ENCODE peak calls at places on chromosomes 3 and 15, in four cellular contexts. Z is A549, M is HepG2, X is H1. G is an unnamed sample.

GRCh38 chr3:131329774-131330173 is 51.8 kb upstream of the NUDT16 start:
- DNase-seq in Z (no peak), X (no peak), M (no peak), G (no peak)

GRCh38 chr3:195540031-195540430 is 3.1 kb downstream of the PPP1R2 start:
- DNase-seq in M (no peak), Z (no peak), X (no peak), G (no peak)

GRCh38 chr3:82311901-82312300 is 550.5 kb upstream of the GBE1 start:
- DNase-seq in Z (no peak), X (no peak), M (no peak), G (no peak)

GRCh38 chr15:64125978-64126377 is 25.6 kb upstream of the SNX22 start:
- DNase-seq in Z (no peak), X (no peak), M (no peak), G (no peak)

GRCh38 chr15:82647835-82648256 is 683 bp upstream of the CPEB1 start:
- DNase-seq in Z (no peak), X (no peak), M (no peak), G (peak)

GRCh38 chr3:10533731-10534011 is 28.3 kb upstream of the ATP2B2 start:
- DNase-seq in M (no peak), Z (no peak), X (no peak), G (no peak)

GRCh38 chr3:141413387-141414140 is 45.3 kb downstream of the ZBTB38 start:
- DNase-seq in M (no peak), Z (peak), X (no peak), G (no peak)

GRCh38 chr3:170000051-170000450 is 33.4 kb downstream of the SEC62 start:
- DNase-seq in M (no peak), X (no peak), Z (no peak), G (no peak)

GRCh38 chr15:57961919-57962318 is 103.6 kb downstream of the ALDH1A2 start:
- DNase-seq in X (no peak), M (no peak), Z (no peak), G (no peak)

GRCh38 chr3:9226326-9226725 is 23.1 kb downstream of the SRGAP3 start:
- DNase-seq in X (no peak), Z (no peak), M (no peak), G (no peak)

GRCh38 chr3:107899996-107900651 is 190.7 kb downstream of the CD47 start:
- DNase-seq in X (no peak), M (no peak), Z (no peak), G (no peak)

GRCh38 chr3:120057626-120058025 is 36.6 kb downstream of the GSK3B start:
- DNase-seq in X (no peak), M (no peak), Z (no peak), G (no peak)

GRCh38 chr15:76345880-76346665 is 9.5 kb downstream of the ISL2 start:
- DNase-seq in M (peak), Z (no peak), X (peak), G (no peak)

GRCh38 chr15:37221671-37222207 is 121.4 kb upstream of the MEIS2 start:
- DNase-seq in Z (no peak), X (no peak), M (no peak), G (no peak)

GRCh38 chr3:179318876-179319275 is 4.0 kb upstream of the ZNF639 start:
- DNase-seq in X (no peak), Z (no peak), M (no peak), G (no peak)

GRCh38 chr3:142618917-142619401 is 22.8 kb downstream of the PLS1 start:
- DNase-seq in M (peak), Z (peak), X (no peak), G (peak)

GRCh38 chr15:70664494-70664893 is 98.9 kb downstream of the UACA start:
- DNase-seq in X (no peak), M (no peak), Z (no peak), G (no peak)

GRCh38 chr15:49235446-49236207 is 65.6 kb downstream of the GALK2 start:
- DNase-seq in M (peak), X (peak), Z (peak), G (no peak)

GRCh38 chr15:49242820-49243219 is 72.8 kb downstream of the GALK2 start:
- DNase-seq in X (no peak), M (no peak), Z (no peak), G (peak)

GRCh38 chr15:49236869-49237268 is 66.8 kb downstream of the GALK2 start:
- DNase-seq in X (no peak), Z (no peak), M (no peak), G (no peak)

GRCh38 chr15:49238342-49238741 is 68.3 kb downstream of the GALK2 start:
- DNase-seq in M (no peak), X (no peak), Z (no peak), G (no peak)

DNA sequence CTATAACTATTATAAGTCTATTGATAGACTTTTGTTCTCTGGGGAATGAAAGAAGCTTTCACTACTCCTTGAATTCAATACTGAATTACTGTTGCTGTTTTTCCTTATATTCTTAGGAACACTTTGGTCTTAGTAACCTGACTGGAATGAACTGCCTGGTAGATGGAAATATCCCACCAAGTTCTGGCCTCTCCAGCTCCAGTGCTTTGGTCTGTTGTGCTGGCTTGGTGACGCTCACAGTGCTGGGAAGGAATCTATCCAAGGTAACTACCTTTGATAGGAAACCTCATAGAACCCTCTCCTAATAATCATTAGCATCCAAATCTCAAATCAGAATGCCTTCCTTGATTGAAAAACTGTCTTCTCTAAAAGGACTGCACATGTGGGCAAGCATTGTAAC is 69.1 kb downstream of the GALK2 start:
- DNase-seq in X (no peak), M (no peak), Z (no peak), G (no peak)
- TF ChIP-seq MAFK in X (no peak), M (no peak), Z (no peak), G (no peak)

GRCh38 chr3:133964547-133964946 is 65.2 kb downstream of the SLCO2A1 start:
- DNase-seq in X (no peak), M (peak), Z (peak), G (no peak)

GRCh38 chr3:133965033-133965570 is 64.6 kb downstream of the SLCO2A1 start:
- DNase-seq in M (no peak), Z (no peak), X (no peak), G (no peak)

GRCh38 chr3:133965906-133966305 is 63.8 kb downstream of the SLCO2A1 start:
- DNase-seq in Z (no peak), M (no peak), X (no peak), G (no peak)

GRCh38 chr3:133962879-133963278 is 66.8 kb downstream of the SLCO2A1 start:
- DNase-seq in Z (no peak), X (no peak), M (no peak), G (no peak)

DNA sequence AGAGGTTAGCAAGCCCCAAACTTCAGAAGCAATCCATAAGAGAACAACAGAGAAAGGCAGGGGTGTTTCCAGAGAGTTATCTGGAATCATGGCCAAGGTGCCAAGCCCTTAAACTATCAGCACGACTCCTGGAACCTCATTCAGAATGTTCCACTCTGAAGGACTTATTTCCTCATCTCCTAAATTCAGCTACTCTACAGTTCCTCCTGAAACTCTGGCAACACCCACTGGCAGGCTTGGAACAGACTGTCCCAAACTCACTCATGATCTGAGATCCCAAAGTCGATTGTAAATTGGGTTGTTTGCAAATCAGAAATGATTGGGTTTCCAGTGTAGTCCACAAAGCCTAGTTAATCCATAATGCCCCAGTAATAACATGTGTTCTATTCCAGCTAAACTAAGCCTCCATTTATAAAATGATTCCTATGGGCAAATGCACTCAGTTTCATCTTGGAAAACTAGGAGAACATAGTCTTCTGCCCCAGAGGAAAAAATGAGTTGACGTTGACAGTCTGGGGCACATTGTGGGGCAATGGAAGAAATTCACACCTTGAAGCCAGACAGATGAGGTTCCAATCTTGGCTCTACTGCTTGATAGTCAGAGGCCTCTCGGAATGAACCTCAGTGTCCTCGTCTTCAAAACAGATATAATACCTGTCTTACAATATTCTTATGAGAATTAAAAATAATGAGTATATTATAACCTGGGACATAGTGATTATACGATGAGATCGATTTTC is 65.9 kb downstream of the SLCO2A1 start:
- DNase-seq in M (no peak), Z (no peak), X (no peak), G (no peak)
- TF ChIP-seq CHD2 in M (no peak), Z (no peak), X (no peak), G (no peak)

GRCh38 chr3:139534444-139534812 is 5.1 kb downstream of the RBP1 start:
- DNase-seq in X (no peak), Z (no peak), M (no peak), G (no peak)
- H3K4me3 ChIP-seq in X (no peak), Z (no peak), M (no peak), G (no peak)

GRCh38 chr3:138911621-138912020 is 35.3 kb downstream of the FOXL2 start:
- DNase-seq in X (no peak), M (no peak), Z (no peak), G (no peak)

GRCh38 chr3:138912237-138912636 is 34.7 kb downstream of the FOXL2 start:
- DNase-seq in Z (no peak), X (no peak), M (no peak), G (peak)

GRCh38 chr3:138916824-138917223 is 30.1 kb downstream of the FOXL2 start:
- DNase-seq in M (no peak), Z (no peak), X (no peak), G (no peak)

GRCh38 chr3:138915503-138916498 is 31.1 kb downstream of the FOXL2 start:
- DNase-seq in M (peak), Z (peak), X (peak), G (peak)

GRCh38 chr3:138914870-138915502 is 32.0 kb downstream of the FOXL2 start:
- DNase-seq in X (no peak), Z (peak), M (peak), G (peak)
- TF ChIP-seq MAFK in X (no peak), Z (no peak), M (no peak), G (no peak)

DNA sequence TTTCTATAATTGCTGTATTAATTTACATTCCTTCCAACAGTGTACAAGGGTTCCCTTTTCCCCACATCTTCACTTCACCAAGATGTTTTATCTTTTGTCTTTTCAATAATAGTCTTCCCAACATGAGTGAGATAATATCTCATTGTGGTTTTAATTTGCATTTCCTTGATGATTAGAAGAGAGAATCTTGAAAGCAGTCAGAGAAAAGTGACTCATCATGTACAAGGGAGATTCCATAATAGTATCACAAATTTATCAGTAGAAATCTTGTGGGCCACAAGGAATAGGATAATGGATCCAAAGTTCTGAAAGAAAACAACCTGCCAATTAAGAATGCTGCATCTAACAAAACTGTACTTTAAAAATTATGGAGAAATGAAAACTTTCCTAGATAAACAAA is 189.3 kb downstream of the NECTIN3 start:
- DNase-seq in M (no peak), Z (no peak), X (no peak), G (no peak)
- TF ChIP-seq CHD2 in M (no peak), Z (no peak), X (no peak), G (no peak)

GRCh38 chr15:78263907-78264303 is 457 bp upstream of the DNAJA4 start:
- DNase-seq in Z (no peak), M (no peak), X (no peak), G (peak)
- H3K4me3 ChIP-seq in Z (no peak), M (no peak), X (peak), G (no peak)

DNA sequence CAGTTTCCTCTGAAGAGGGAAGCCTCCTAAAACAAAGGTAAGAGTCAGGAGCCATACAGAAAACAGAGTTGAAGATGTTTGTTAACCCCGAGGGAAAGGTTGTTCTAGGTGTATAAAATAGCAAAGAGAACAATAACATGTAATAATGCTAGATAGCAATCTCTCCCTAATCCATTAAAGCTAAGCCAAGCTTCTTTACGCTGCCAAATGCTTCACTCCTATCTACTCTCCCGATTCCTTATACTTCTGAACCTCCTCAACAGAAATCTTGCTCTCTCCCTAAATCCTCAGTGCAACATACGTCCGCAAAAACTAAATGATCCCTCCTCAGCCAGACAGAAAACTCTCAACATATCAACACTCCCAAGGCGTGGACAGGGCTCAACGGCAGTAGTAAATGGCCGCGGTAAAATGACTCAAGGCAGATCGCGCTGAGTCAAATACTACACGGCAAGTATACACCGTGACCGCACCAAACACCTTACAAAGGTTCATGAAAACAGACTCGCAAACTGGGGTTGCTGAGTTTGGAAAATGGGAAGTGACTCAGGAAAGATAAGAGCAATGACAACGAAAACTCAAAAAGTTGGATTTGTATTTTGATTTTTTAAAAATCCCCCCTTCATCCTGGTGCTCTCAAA is 685 bp downstream of the CLDND1 start:
- DNase-seq in X (no peak), M (peak), Z (peak), G (peak)
- TF ChIP-seq MAFK in X (no peak), M (no peak), Z (peak), G (no peak)

GRCh38 chr15:62135532-62136134 is 29.5 kb downstream of the C2CD4B start:
- DNase-seq in X (no peak), Z (peak), M (no peak), G (no peak)
- TF ChIP-seq CHD2 in X (no peak), Z (no peak), M (no peak), G (no peak)

DNA sequence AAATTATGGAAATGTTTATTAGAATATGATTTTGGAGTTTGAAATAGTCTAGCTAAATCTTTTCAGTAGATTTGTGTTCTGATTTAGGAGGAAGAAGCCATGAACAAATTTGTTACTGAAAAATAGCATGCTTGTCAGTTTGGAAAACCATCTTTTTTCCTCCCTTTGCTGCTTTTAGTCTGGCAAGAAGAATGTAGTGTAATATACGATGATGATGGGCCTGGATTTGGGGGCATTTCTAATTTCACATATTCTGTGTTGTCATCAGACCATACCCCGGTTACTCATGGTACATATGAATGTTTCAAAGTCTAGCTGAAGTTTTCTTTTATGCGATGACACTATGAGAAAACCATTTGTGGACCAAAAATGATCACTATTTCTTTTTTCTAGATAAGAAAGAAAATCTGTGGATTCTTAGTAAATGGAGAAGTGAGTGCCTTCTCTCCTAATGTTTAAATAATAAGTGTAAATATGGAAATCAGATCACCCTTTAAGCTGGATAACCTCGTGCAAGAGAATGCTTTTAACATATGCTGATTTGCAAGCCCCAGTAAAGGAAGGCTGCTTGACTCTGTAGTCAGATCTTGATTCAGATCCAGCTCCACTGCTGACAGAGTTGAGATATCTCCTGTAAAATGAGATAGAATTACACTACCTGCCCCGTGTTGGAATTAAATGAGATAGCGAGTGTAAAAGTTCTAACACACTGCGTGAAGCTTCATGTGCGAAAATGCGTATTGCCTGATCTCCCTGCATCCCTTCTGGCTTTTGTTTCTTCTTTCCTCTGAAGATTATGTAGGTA is 3.0 kb downstream of the MEF2A start:
- DNase-seq in Z (no peak), X (no peak), M (no peak), G (no peak)
- H3K4me3 ChIP-seq in Z (no peak), X (peak), M (no peak), G (no peak)

G was measured in K562.